ENCODE peak calls at places on chromosomes 5 and 9, in seven cellular contexts. S is NCI-H2029 treated with DMSO at 0.1 percent for 48 hours; C is A549; X is natural killer cell treated with Interleukin-12 subunit alpha and Interleukin-12 subunit beta and Interleukin-15 and Interleukin-18, amount 100 ng/mL, for 72 hours; H is iPS-NIHi11; T is NCI-H1092; V is CD4-positive, alpha-beta T cell. J is an unnamed sample.

GRCh38 chr5:51279983-51280382 is 103.3 kb upstream of the ISL1 start:
- DNase-seq in S (no peak), C (no peak), X (no peak), H (peak; percentile 10), T (peak; percentile 2), V (no peak), J (no peak)

GRCh38 chr5:156124713-156125112 is 202.3 kb upstream of the SGCD start:
- DNase-seq in S (no peak), C (no peak), X (no peak), H (no peak), T (no peak), V (no peak), J (no peak)

GRCh38 chr9:4984171-4984570 is 901 bp upstream of the JAK2 start:
- DNase-seq in S (no peak), C (peak; percentile 59), X (no peak), H (peak; percentile 29), T (peak; percentile 63), V (no peak), J (no peak)

GRCh38 chr5:29720954-29721353 is 1472.5 kb upstream of the CDH6 start:
- DNase-seq in S (no peak), C (peak; percentile 13), X (no peak), H (no peak), T (no peak), V (no peak), J (no peak)

GRCh38 chr5:149834246-149834855 is 104.2 kb downstream of the PPARGC1B start:
- DNase-seq in S (peak; percentile 14), C (peak; percentile 90), X (no peak), H (peak; percentile 72), T (peak; percentile 46), V (peak; percentile 19), J (peak; percentile 87)

GRCh38 chr5:591746-592145 is 20.4 kb upstream of the CEP72 start:
- DNase-seq in S (peak; percentile 18), C (no peak), X (peak; percentile 25), H (no peak), T (peak; percentile 31), V (no peak), J (peak; percentile 19)

GRCh38 chr5:168430303-168430702 is 56.0 kb upstream of the RARS1 start:
- DNase-seq in S (no peak), C (no peak), X (no peak), H (no peak), T (no peak), V (no peak), J (no peak)

GRCh38 chr9:93824386-93825294 is 130.5 kb downstream of the BARX1 start:
- DNase-seq in S (no peak), C (no peak), X (no peak), H (no peak), T (no peak), V (no peak), J (peak; percentile 40)

GRCh38 chr9:125399666-125400065 is 138.0 kb downstream of the GAPVD1 start:
- DNase-seq in S (no peak), C (no peak), X (no peak), H (no peak), T (no peak), V (no peak), J (no peak)

GRCh38 chr5:177982072-177982727 is 13.8 kb downstream of the PROP1 start:
- DNase-seq in S (no peak), C (peak; percentile 51), X (no peak), H (peak; percentile 87), T (no peak), V (no peak), J (peak; percentile 59)

J was measured in islet precursor cell.